ENCODE peak calls at places on chromosomes 6 and 20, in four cellular contexts. Y is pancreas, M is HCT116, Q is RWPE1. O is an unnamed sample.

GRCh38 chr6:20212392-20213111 is at the start of gene MBOAT1:
- DNase-seq in M (peak), Y (peak), Q (peak), O (peak)

GRCh38 chr6:5003604-5004372 is at the start of gene RPP40:
- DNase-seq in M (peak), Y (peak), Q (peak), O (peak)

GRCh38 chr20:9235518-9235917 is 166.6 kb downstream of the PLCB4 start:
- DNase-seq in Y (no peak), M (no peak), Q (peak), O (no peak)

GRCh38 chr6:142421285-142422202 is 119.7 kb downstream of the ADGRG6 start:
- DNase-seq in Q (no peak), Y (no peak), M (no peak), O (no peak)

GRCh38 chr6:116120430-116120829 is 5.5 kb downstream of the COL10A1 start:
- DNase-seq in Q (no peak), M (no peak), Y (no peak), O (no peak)

GRCh38 chr6:75863001-75863400 is 114.0 kb downstream of the MYO6 start:
- DNase-seq in M (no peak), Q (no peak), Y (no peak), O (no peak)

GRCh38 chr6:152605342-152605741 is 31.8 kb downstream of the SYNE1 start:
- DNase-seq in Y (no peak), M (no peak), Q (no peak), O (no peak)

GRCh38 chr20:49039854-49040253 is 6.3 kb upstream of the CSE1L start:
- DNase-seq in Q (no peak), Y (no peak), M (no peak), O (no peak)

GRCh38 chr6:105981002-105981887 is 104.9 kb upstream of the PRDM1 start:
- DNase-seq in Q (no peak), M (no peak), Y (peak), O (no peak)

GRCh38 chr6:74505391-74505790 is 700.5 kb downstream of the COL12A1 start:
- DNase-seq in Q (no peak), Y (no peak), M (no peak), O (no peak)

GRCh38 chr6:157269261-157269794 is 54.0 kb downstream of the TMEM242 start:
- DNase-seq in Q (no peak), Y (no peak), M (no peak), O (peak)

GRCh38 chr6:37324131-37325033 is 29.4 kb upstream of the RNF8 start:
- DNase-seq in Y (no peak), Q (peak), M (peak), O (no peak)

GRCh38 chr6:163324928-163325784 is 89.4 kb upstream of the QKI start:
- DNase-seq in Q (no peak), M (no peak), Y (no peak), O (no peak)

GRCh38 chr6:20808984-20809383 is 274.7 kb downstream of the CDKAL1 start:
- DNase-seq in Q (no peak), Y (no peak), M (no peak), O (no peak)

GRCh38 chr6:27651371-27651732 is 178.4 kb upstream of the ZNF184 start:
- DNase-seq in Q (no peak), Y (no peak), M (peak), O (no peak)

DNA sequence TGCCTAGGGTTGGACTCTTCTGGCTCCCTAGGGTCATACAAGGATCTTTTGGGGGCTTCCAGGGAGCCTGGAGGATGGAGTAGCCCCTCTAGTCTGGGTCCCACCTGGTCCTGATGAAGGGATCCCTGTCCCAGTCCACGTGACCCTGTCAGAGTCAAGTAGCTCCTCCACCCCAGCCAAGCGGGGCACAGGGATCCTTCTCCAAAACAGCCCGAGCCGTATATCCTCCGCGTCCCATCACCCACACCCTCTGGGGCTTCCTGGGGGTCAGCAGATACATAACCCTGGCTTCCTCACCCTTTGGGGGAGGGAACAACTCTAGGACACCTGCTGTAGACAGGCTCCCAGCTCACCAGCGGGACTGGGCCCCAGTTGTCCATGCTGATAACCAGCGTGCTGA is 28.0 kb downstream of the BPIFB1 start:
- DNase-seq in Q (no peak), Y (no peak), M (no peak), O (no peak)
- H3K27ac ChIP-seq in Q (no peak), Y (no peak), M (no peak), O (no peak)

DNA sequence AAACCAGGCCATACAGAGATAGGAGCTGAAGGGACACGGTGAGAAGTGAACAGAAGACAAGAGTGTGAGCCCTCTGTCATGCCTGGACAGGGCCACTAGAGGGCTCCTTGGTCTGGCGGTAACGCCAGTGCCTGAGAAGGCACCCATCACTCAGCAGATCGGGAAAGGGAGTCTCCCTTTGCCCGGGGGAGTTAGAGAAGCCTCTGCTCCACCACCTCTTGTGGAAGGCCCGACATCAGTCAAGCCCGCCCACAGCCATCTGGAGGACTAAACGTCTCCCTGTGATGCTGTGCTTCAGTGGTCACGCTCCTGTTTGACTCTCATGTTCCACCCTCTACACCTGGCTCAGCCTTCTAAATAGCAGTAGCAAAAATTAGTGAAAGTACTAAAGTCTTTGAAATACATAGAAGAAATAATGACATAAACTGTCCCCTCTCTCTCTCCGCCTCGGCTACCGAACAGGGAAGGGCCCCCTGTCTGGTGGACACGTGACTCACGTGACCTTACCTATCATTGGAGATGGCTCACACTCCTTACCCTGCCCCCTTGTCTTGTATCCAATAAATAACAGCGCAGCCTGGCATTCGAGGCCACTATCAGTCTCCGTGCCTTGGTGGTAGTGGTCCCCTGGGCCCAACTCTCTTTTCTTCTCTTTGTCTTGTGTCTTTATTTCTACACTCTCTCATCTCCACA is 66.7 kb downstream of the RPP21 start:
- DNase-seq in Q (no peak), M (peak), Y (peak), O (no peak)
- TF ChIP-seq CTCF in Q (peak), M (peak), Y (peak), O (peak)

GRCh38 chr6:131948692-131949614 is 2.2 kb downstream of the CCN2 start:
- DNase-seq in M (no peak), Q (no peak), Y (no peak), O (no peak)
- H3K27ac ChIP-seq in M (no peak), Q (no peak), Y (no peak), O (peak)

GRCh38 chr6:49646130-49646824 is 9.6 kb upstream of the RHAG start:
- DNase-seq in Y (no peak), M (no peak), Q (no peak), O (no peak)

GRCh38 chr6:49647470-49647869 is 10.8 kb upstream of the RHAG start:
- DNase-seq in Q (no peak), M (no peak), Y (no peak), O (no peak)

GRCh38 chr6:49649982-49650381 is 13.3 kb upstream of the RHAG start:
- DNase-seq in Q (no peak), Y (no peak), M (no peak), O (no peak)

GRCh38 chr6:49646942-49647341 is 10.3 kb upstream of the RHAG start:
- DNase-seq in M (no peak), Y (no peak), Q (no peak), O (no peak)

GRCh38 chr6:49645139-49645538 is 8.5 kb upstream of the RHAG start:
- DNase-seq in M (no peak), Y (no peak), Q (no peak), O (no peak)
- TF ChIP-seq CTCF in M (no peak), Y (no peak), Q (no peak), O (no peak)

GRCh38 chr20:43536817-43537440 is 21.9 kb upstream of the SGK2 start:
- DNase-seq in Y (no peak), M (no peak), Q (no peak), O (no peak)
- H3K27ac ChIP-seq in Y (no peak), M (no peak), Q (no peak), O (no peak)

GRCh38 chr6:43207286-43207685 is 22.0 kb downstream of the DNPH1 start:
- DNase-seq in Y (no peak), M (no peak), Q (no peak), O (no peak)

GRCh38 chr6:43215066-43215465 is 14.2 kb downstream of the DNPH1 start:
- DNase-seq in Q (no peak), Y (no peak), M (no peak), O (no peak)

GRCh38 chr6:43213431-43213830 is 15.8 kb downstream of the DNPH1 start:
- DNase-seq in Y (no peak), M (no peak), Q (no peak), O (no peak)

GRCh38 chr6:43216200-43216599 is 13.1 kb downstream of the DNPH1 start:
- DNase-seq in M (no peak), Y (no peak), Q (no peak), O (no peak)

GRCh38 chr6:43211960-43212359 is 17.3 kb downstream of the DNPH1 start:
- DNase-seq in M (no peak), Q (no peak), Y (no peak), O (no peak)
- TF ChIP-seq CTCF in M (no peak), Q (no peak), Y (no peak), O (no peak)

GRCh38 chr6:125149256-125150144 is 4.1 kb upstream of the TPD52L1 start:
- DNase-seq in M (no peak), Y (no peak), Q (peak), O (no peak)
- H3K27ac ChIP-seq in M (no peak), Y (no peak), Q (no peak), O (peak)

GRCh38 chr6:132734694-132735236 is 20.9 kb upstream of the VNN1 start:
- DNase-seq in Q (no peak), M (peak), Y (no peak), O (no peak)
- TF ChIP-seq CTCF in Q (no peak), M (peak), Y (no peak), O (no peak)

GRCh38 chr6:28980797-28981390 is 24.2 kb downstream of the ZNF311 start:
- DNase-seq in M (peak), Y (no peak), Q (peak), O (no peak)
- H3K27ac ChIP-seq in M (peak), Y (no peak), Q (peak), O (peak)